ENCODE peak calls at places on chromosomes 12 and 14, in seven cellular contexts. One of them, this sample, is unnamed.

GRCh38 chr12:4106617-4107016 is 166.9 kb upstream of the CCND2 start:
- DNase-seq in CD8-positive, alpha-beta memory T cell: no peak
- DNase-seq in PC-9: no peak
- DNase-seq in Karpas-422: no peak
- DNase-seq in lung: peak
- DNase-seq in mucosa of descending colon: no peak
- DNase-seq in PC-3: no peak
- DNase-seq in this sample: peak

GRCh38 chr14:52412426-52412825 is 98.3 kb downstream of the PTGER2 start:
- DNase-seq in lung: no peak
- DNase-seq in Karpas-422: no peak
- DNase-seq in PC-9: no peak
- DNase-seq in mucosa of descending colon: no peak
- DNase-seq in CD8-positive, alpha-beta memory T cell: no peak
- DNase-seq in PC-3: no peak
- DNase-seq in this sample: no peak

GRCh38 chr14:104929268-104930230 is 4.9 kb downstream of the PLD4 start:
- DNase-seq in PC-9: no peak
- DNase-seq in mucosa of descending colon: no peak
- DNase-seq in CD8-positive, alpha-beta memory T cell: no peak
- DNase-seq in PC-3: no peak
- DNase-seq in Karpas-422: no peak
- DNase-seq in lung: no peak
- DNase-seq in this sample: no peak

GRCh38 chr12:115155665-115156645 is 472.0 kb upstream of the TBX3 start:
- DNase-seq in Karpas-422: no peak
- DNase-seq in CD8-positive, alpha-beta memory T cell: no peak
- DNase-seq in PC-3: peak
- DNase-seq in lung: no peak
- DNase-seq in mucosa of descending colon: no peak
- DNase-seq in PC-9: no peak
- DNase-seq in this sample: no peak

GRCh38 chr12:105547786-105548185 is 217.3 kb downstream of the C12orf75 start:
- DNase-seq in Karpas-422: no peak
- DNase-seq in PC-3: peak
- DNase-seq in CD8-positive, alpha-beta memory T cell: no peak
- DNase-seq in mucosa of descending colon: no peak
- DNase-seq in lung: no peak
- DNase-seq in PC-9: peak
- DNase-seq in this sample: no peak

GRCh38 chr14:35046751-35047536 is 872 bp downstream of the FAM177A1 start:
- DNase-seq in PC-9: no peak
- DNase-seq in CD8-positive, alpha-beta memory T cell: no peak
- DNase-seq in lung: peak
- DNase-seq in PC-3: peak
- DNase-seq in mucosa of descending colon: peak
- DNase-seq in Karpas-422: no peak
- DNase-seq in this sample: peak

GRCh38 chr14:55354500-55354899 is 57.1 kb downstream of the ATG14 start:
- DNase-seq in mucosa of descending colon: peak
- DNase-seq in lung: no peak
- DNase-seq in CD8-positive, alpha-beta memory T cell: peak
- DNase-seq in PC-9: peak
- DNase-seq in PC-3: peak
- DNase-seq in Karpas-422: peak
- DNase-seq in this sample: peak

GRCh38 chr12:20629414-20630156 is 65.5 kb upstream of the SLCO1C1 start:
- DNase-seq in PC-9: peak
- DNase-seq in CD8-positive, alpha-beta memory T cell: no peak
- DNase-seq in lung: no peak
- DNase-seq in Karpas-422: no peak
- DNase-seq in mucosa of descending colon: peak
- DNase-seq in PC-3: peak
- DNase-seq in this sample: no peak

GRCh38 chr12:2934371-2934770 is 24.8 kb upstream of the TEAD4 start:
- DNase-seq in Karpas-422: no peak
- DNase-seq in CD8-positive, alpha-beta memory T cell: no peak
- DNase-seq in lung: no peak
- DNase-seq in mucosa of descending colon: no peak
- DNase-seq in PC-9: no peak
- DNase-seq in PC-3: no peak
- DNase-seq in this sample: no peak

GRCh38 chr14:53048631-53049030 is 97.8 kb upstream of the FERMT2 start:
- DNase-seq in mucosa of descending colon: no peak
- DNase-seq in lung: no peak
- DNase-seq in CD8-positive, alpha-beta memory T cell: no peak
- DNase-seq in Karpas-422: no peak
- DNase-seq in PC-3: no peak
- DNase-seq in PC-9: no peak
- DNase-seq in this sample: no peak

GRCh38 chr12:111773801-111774551 is 7.2 kb downstream of the ALDH2 start:
- DNase-seq in CD8-positive, alpha-beta memory T cell: no peak
- DNase-seq in lung: peak
- DNase-seq in mucosa of descending colon: peak
- DNase-seq in Karpas-422: no peak
- DNase-seq in PC-3: no peak
- DNase-seq in PC-9: no peak
- DNase-seq in this sample: peak

GRCh38 chr12:15001733-15002471 is 29.1 kb downstream of the PDE6H start:
- DNase-seq in PC-9: no peak
- DNase-seq in PC-3: no peak
- DNase-seq in mucosa of descending colon: peak
- DNase-seq in lung: no peak
- DNase-seq in Karpas-422: no peak
- DNase-seq in CD8-positive, alpha-beta memory T cell: no peak
- DNase-seq in this sample: no peak

GRCh38 chr14:44712095-44712822 is 205.2 kb upstream of the FSCB start:
- DNase-seq in mucosa of descending colon: no peak
- DNase-seq in CD8-positive, alpha-beta memory T cell: no peak
- DNase-seq in Karpas-422: peak
- DNase-seq in PC-3: no peak
- DNase-seq in lung: peak
- DNase-seq in PC-9: no peak
- DNase-seq in this sample: no peak

GRCh38 chr12:15664491-15664890 is 124.7 kb downstream of the EPS8 start:
- DNase-seq in mucosa of descending colon: no peak
- DNase-seq in Karpas-422: no peak
- DNase-seq in PC-9: no peak
- DNase-seq in lung: no peak
- DNase-seq in PC-3: peak
- DNase-seq in CD8-positive, alpha-beta memory T cell: no peak
- DNase-seq in this sample: peak

GRCh38 chr12:14803830-14804160 is 325 bp downstream of the C12orf60 start:
- DNase-seq in PC-9: no peak
- DNase-seq in mucosa of descending colon: no peak
- DNase-seq in PC-3: no peak
- DNase-seq in CD8-positive, alpha-beta memory T cell: no peak
- DNase-seq in Karpas-422: no peak
- DNase-seq in lung: no peak
- DNase-seq in this sample: no peak

GRCh38 chr14:37816135-37816534 is 220.7 kb downstream of the TTC6 start:
- DNase-seq in PC-9: no peak
- DNase-seq in Karpas-422: no peak
- DNase-seq in PC-3: no peak
- DNase-seq in lung: no peak
- DNase-seq in mucosa of descending colon: no peak
- DNase-seq in CD8-positive, alpha-beta memory T cell: no peak
- DNase-seq in this sample: no peak

GRCh38 chr14:20631023-20631820 is 10.3 kb downstream of the OR6S1 start:
- DNase-seq in Karpas-422: peak
- DNase-seq in lung: no peak
- DNase-seq in CD8-positive, alpha-beta memory T cell: no peak
- DNase-seq in PC-9: peak
- DNase-seq in PC-3: peak
- DNase-seq in mucosa of descending colon: peak
- DNase-seq in this sample: peak

GRCh38 chr14:104142136-104143041 is 4.0 kb downstream of the KIF26A start:
- DNase-seq in CD8-positive, alpha-beta memory T cell: no peak
- DNase-seq in Karpas-422: no peak
- DNase-seq in PC-3: no peak
- DNase-seq in mucosa of descending colon: no peak
- DNase-seq in PC-9: no peak
- DNase-seq in lung: no peak
- DNase-seq in this sample: no peak

DNA sequence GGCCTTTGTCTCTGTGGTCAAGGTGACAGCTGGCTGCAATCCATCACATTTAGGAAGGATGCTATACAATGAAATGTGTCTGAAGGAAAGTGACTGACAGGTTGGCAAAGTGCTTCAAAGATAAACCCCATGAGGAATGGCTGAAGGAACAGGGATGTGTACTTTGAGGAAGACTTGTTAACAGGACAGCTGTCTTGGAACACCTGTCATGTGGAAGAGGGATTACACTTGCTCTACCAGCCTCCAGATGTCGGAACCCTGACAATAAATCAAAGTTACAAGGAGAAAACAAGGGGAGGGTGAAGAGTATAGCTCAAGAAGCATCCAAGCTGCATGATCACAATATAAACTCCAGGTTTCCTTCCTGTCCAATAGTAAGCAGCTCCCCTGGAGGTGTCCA is 147.8 kb upstream of the TMCC3 start:
- DNase-seq in CD8-positive, alpha-beta memory T cell: no peak
- DNase-seq in PC-3: no peak
- DNase-seq in mucosa of descending colon: no peak
- DNase-seq in lung: no peak
- DNase-seq in Karpas-422: no peak
- DNase-seq in PC-9: no peak
- DNase-seq in this sample: no peak
- H3K4me3 ChIP-seq in CD8-positive, alpha-beta memory T cell: no peak
- H3K4me3 ChIP-seq in PC-3: no peak
- H3K4me3 ChIP-seq in mucosa of descending colon: no peak
- H3K4me3 ChIP-seq in lung: no peak
- H3K4me3 ChIP-seq in Karpas-422: no peak
- H3K4me3 ChIP-seq in PC-9: no peak
- H3K4me3 ChIP-seq in this sample: no peak

DNA sequence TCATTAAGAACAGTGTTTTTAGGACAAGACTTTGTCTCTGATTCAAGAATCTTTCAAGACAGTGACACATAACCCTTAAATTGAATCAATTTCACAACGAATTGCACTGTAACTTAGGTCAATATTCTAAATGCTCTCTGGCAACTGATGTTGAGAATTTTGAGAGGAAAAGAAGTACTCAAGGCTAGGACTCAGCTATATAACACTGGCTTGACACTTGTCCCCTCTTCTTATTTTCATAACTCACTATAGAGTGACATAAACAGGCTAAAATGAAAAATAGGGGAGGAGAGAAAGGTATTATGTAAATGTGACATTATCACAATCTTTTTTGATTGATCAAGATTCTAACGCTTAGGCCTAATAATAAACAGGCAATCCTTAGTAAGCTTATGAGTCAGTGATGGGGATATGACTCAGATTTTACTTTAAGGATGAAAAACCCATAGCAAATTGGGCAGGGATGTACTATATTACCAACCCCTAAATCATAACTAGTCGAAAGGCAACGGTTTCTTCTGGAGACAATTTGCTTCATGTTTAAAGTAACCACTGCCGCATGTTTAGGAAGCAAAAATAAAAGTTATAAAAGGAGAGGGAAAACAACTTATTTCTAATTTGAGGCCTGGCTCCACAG is 10.9 kb downstream of the BTG1 start:
- DNase-seq in PC-3: peak
- DNase-seq in Karpas-422: no peak
- DNase-seq in PC-9: no peak
- DNase-seq in lung: no peak
- DNase-seq in mucosa of descending colon: no peak
- DNase-seq in CD8-positive, alpha-beta memory T cell: no peak
- DNase-seq in this sample: no peak
- H3K4me3 ChIP-seq in PC-3: peak
- H3K4me3 ChIP-seq in Karpas-422: no peak
- H3K4me3 ChIP-seq in PC-9: no peak
- H3K4me3 ChIP-seq in lung: no peak
- H3K4me3 ChIP-seq in mucosa of descending colon: no peak
- H3K4me3 ChIP-seq in CD8-positive, alpha-beta memory T cell: peak
- H3K4me3 ChIP-seq in this sample: peak

DNA sequence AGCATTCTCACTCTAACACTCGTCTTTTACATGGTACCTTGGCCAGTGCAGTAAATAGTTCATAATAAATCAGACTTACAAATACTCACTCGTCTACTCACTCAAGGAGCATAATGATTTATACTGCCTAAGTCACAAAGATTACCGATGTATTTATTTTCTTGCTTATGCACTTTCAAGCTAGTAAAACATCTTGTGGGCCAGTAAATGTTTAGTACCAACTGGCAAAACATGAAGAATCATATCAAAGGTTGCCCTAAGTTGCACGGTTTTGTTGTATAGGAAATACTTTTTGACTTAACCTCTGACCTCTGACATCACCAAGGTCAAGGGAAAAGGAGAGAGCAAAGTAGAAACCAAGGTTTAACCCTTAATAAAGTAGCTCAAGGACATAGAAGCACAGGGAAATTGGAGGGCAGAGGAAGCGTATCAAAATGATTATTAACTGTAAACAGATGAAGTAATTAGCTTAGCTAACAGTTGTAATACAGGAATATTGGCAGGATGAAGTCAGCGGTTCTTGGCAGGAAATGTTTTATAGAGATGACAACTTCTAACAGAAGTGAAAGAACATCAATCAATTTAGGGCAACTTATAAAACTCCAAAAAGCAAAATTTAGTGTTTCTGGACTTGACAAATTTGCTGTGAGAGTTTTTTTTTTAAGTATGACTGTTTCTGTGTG is 131.9 kb downstream of the HMGA2 start:
- DNase-seq in PC-9: no peak
- DNase-seq in CD8-positive, alpha-beta memory T cell: no peak
- DNase-seq in mucosa of descending colon: no peak
- DNase-seq in lung: no peak
- DNase-seq in PC-3: no peak
- DNase-seq in Karpas-422: no peak
- DNase-seq in this sample: peak
- H3K4me3 ChIP-seq in PC-9: no peak
- H3K4me3 ChIP-seq in CD8-positive, alpha-beta memory T cell: no peak
- H3K4me3 ChIP-seq in mucosa of descending colon: no peak
- H3K4me3 ChIP-seq in lung: no peak
- H3K4me3 ChIP-seq in PC-3: no peak
- H3K4me3 ChIP-seq in Karpas-422: no peak
- H3K4me3 ChIP-seq in this sample: no peak

DNA sequence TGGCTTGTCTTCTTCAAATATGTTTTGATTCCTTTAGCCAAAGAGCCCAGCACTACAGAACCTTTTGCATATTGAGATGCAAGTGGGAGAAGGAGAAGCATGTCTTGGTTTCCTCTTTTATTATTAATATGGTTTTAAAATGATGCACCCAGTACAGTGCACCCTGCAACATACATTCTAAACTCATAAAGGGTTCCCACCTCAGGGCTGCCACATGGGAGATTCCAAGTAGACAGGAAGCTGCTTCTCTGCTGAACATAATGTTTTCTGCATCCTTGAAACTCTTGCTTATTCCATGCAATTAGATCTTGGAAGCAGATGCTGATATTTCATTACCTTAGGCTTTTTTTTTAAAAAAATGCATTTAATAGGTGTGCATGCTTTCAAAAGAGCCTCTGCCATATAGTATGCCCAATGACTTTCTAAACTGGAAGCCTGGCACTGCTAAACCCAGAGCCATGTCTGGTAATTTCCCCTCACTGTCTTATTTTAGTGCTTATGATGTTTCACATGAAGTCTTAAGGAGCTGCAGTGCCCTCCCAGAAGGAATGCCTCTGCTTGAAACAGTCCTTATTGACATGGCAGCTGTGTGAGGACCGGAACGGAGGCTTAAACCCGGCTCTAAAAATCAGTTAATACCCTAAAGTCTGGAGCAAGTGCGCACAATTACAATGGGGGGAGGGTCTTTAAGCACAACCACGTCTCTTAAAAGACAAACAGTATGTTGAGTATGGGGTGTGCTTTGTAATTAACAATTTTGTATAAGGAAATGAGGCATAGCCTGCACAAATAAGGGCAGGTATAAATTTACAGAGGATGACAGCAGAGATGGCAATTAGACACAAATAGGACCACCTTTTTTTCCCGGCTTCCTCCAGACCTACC is 2.0 kb upstream of the SIX1 start:
- DNase-seq in mucosa of descending colon: no peak
- DNase-seq in lung: no peak
- DNase-seq in Karpas-422: no peak
- DNase-seq in PC-9: no peak
- DNase-seq in CD8-positive, alpha-beta memory T cell: no peak
- DNase-seq in PC-3: no peak
- DNase-seq in this sample: no peak
- H3K4me3 ChIP-seq in mucosa of descending colon: no peak
- H3K4me3 ChIP-seq in lung: no peak
- H3K4me3 ChIP-seq in Karpas-422: no peak
- H3K4me3 ChIP-seq in PC-9: no peak
- H3K4me3 ChIP-seq in CD8-positive, alpha-beta memory T cell: no peak
- H3K4me3 ChIP-seq in PC-3: no peak
- H3K4me3 ChIP-seq in this sample: no peak